ENCODE peak calls at places on chromosomes 12 and 14, in nine cellular contexts. One of them, this sample, is unnamed.

GRCh38 chr12:120214626-120215356 is 13.9 kb upstream of the RPLP0 start:
- DNase-seq in neural progenitor cell: no peak
- DNase-seq in NCI-H2227 treated with DMSO at 0.1 percent for 48 hours: no peak
- DNase-seq in activated naive CD4-positive, alpha-beta T cell treated with anti-CD3 and anti-CD28 coated beads, Interleukin-2, amount 50 U/mL, for 72 hours: no peak
- DNase-seq in GM19239: no peak
- DNase-seq in left cardiac atrium: no peak
- DNase-seq in ureter: no peak
- DNase-seq in LoVo: no peak
- DNase-seq in iris pigment epithelial cell: no peak
- DNase-seq in this sample: no peak

GRCh38 chr12:48853228-48853688 is 1.3 kb upstream of the DDX23 start:
- DNase-seq in GM19239: peak
- DNase-seq in neural progenitor cell: peak
- DNase-seq in iris pigment epithelial cell: peak
- DNase-seq in LoVo: peak
- DNase-seq in ureter: peak
- DNase-seq in left cardiac atrium: peak
- DNase-seq in activated naive CD4-positive, alpha-beta T cell treated with anti-CD3 and anti-CD28 coated beads, Interleukin-2, amount 50 U/mL, for 72 hours: peak
- DNase-seq in NCI-H2227 treated with DMSO at 0.1 percent for 48 hours: peak
- DNase-seq in this sample: peak

GRCh38 chr12:2047752-2048151 is 5.0 kb upstream of the CACNA1C start:
- DNase-seq in GM19239: no peak
- DNase-seq in iris pigment epithelial cell: no peak
- DNase-seq in activated naive CD4-positive, alpha-beta T cell treated with anti-CD3 and anti-CD28 coated beads, Interleukin-2, amount 50 U/mL, for 72 hours: no peak
- DNase-seq in ureter: no peak
- DNase-seq in LoVo: no peak
- DNase-seq in NCI-H2227 treated with DMSO at 0.1 percent for 48 hours: no peak
- DNase-seq in neural progenitor cell: no peak
- DNase-seq in left cardiac atrium: no peak
- DNase-seq in this sample: no peak

GRCh38 chr12:57614948-57615500 is 3.8 kb downstream of the ARHGEF25 start:
- DNase-seq in activated naive CD4-positive, alpha-beta T cell treated with anti-CD3 and anti-CD28 coated beads, Interleukin-2, amount 50 U/mL, for 72 hours: peak
- DNase-seq in iris pigment epithelial cell: no peak
- DNase-seq in ureter: no peak
- DNase-seq in neural progenitor cell: no peak
- DNase-seq in left cardiac atrium: no peak
- DNase-seq in NCI-H2227 treated with DMSO at 0.1 percent for 48 hours: no peak
- DNase-seq in GM19239: no peak
- DNase-seq in LoVo: no peak
- DNase-seq in this sample: no peak

GRCh38 chr12:130656411-130656810 is 59.7 kb downstream of the RIMBP2 start:
- DNase-seq in GM19239: no peak
- DNase-seq in iris pigment epithelial cell: no peak
- DNase-seq in left cardiac atrium: no peak
- DNase-seq in activated naive CD4-positive, alpha-beta T cell treated with anti-CD3 and anti-CD28 coated beads, Interleukin-2, amount 50 U/mL, for 72 hours: no peak
- DNase-seq in ureter: no peak
- DNase-seq in LoVo: no peak
- DNase-seq in NCI-H2227 treated with DMSO at 0.1 percent for 48 hours: no peak
- DNase-seq in neural progenitor cell: no peak
- DNase-seq in this sample: peak

GRCh38 chr12:6854036-6854435 is 2.1 kb downstream of the USP5 start:
- DNase-seq in activated naive CD4-positive, alpha-beta T cell treated with anti-CD3 and anti-CD28 coated beads, Interleukin-2, amount 50 U/mL, for 72 hours: no peak
- DNase-seq in iris pigment epithelial cell: no peak
- DNase-seq in ureter: no peak
- DNase-seq in NCI-H2227 treated with DMSO at 0.1 percent for 48 hours: no peak
- DNase-seq in LoVo: no peak
- DNase-seq in GM19239: no peak
- DNase-seq in neural progenitor cell: no peak
- DNase-seq in left cardiac atrium: no peak
- DNase-seq in this sample: no peak

GRCh38 chr12:54759751-54760150 is 94.6 kb upstream of the MUCL1 start:
- DNase-seq in GM19239: peak
- DNase-seq in LoVo: peak
- DNase-seq in ureter: no peak
- DNase-seq in neural progenitor cell: peak
- DNase-seq in NCI-H2227 treated with DMSO at 0.1 percent for 48 hours: no peak
- DNase-seq in activated naive CD4-positive, alpha-beta T cell treated with anti-CD3 and anti-CD28 coated beads, Interleukin-2, amount 50 U/mL, for 72 hours: no peak
- DNase-seq in iris pigment epithelial cell: peak
- DNase-seq in left cardiac atrium: no peak
- DNase-seq in this sample: peak

GRCh38 chr12:30725739-30726138 is 29.0 kb downstream of the CAPRIN2 start:
- DNase-seq in iris pigment epithelial cell: peak
- DNase-seq in left cardiac atrium: no peak
- DNase-seq in activated naive CD4-positive, alpha-beta T cell treated with anti-CD3 and anti-CD28 coated beads, Interleukin-2, amount 50 U/mL, for 72 hours: no peak
- DNase-seq in ureter: no peak
- DNase-seq in NCI-H2227 treated with DMSO at 0.1 percent for 48 hours: no peak
- DNase-seq in LoVo: peak
- DNase-seq in neural progenitor cell: no peak
- DNase-seq in GM19239: no peak
- DNase-seq in this sample: no peak

GRCh38 chr12:67517181-67517887 is 131.2 kb upstream of the DYRK2 start:
- DNase-seq in ureter: peak
- DNase-seq in activated naive CD4-positive, alpha-beta T cell treated with anti-CD3 and anti-CD28 coated beads, Interleukin-2, amount 50 U/mL, for 72 hours: no peak
- DNase-seq in left cardiac atrium: peak
- DNase-seq in neural progenitor cell: no peak
- DNase-seq in LoVo: peak
- DNase-seq in iris pigment epithelial cell: peak
- DNase-seq in NCI-H2227 treated with DMSO at 0.1 percent for 48 hours: no peak
- DNase-seq in GM19239: no peak
- DNase-seq in this sample: no peak

GRCh38 chr14:105141486-105142281 is 26.9 kb downstream of the JAG2 start:
- DNase-seq in NCI-H2227 treated with DMSO at 0.1 percent for 48 hours: no peak
- DNase-seq in GM19239: no peak
- DNase-seq in left cardiac atrium: peak
- DNase-seq in LoVo: no peak
- DNase-seq in neural progenitor cell: no peak
- DNase-seq in activated naive CD4-positive, alpha-beta T cell treated with anti-CD3 and anti-CD28 coated beads, Interleukin-2, amount 50 U/mL, for 72 hours: no peak
- DNase-seq in iris pigment epithelial cell: no peak
- DNase-seq in ureter: no peak
- DNase-seq in this sample: no peak